ENCODE peak calls at places on chromosomes 1 and 21, in eight cellular contexts. O is cardiac muscle cell, Y is HEK293T, F is WTC11, W is NCI-H1417 treated with DMSO at 0.1 percent for 48 hours, V is anterior cingulate cortex, X is aorta, K is renal cortical epithelial cell. D is an unnamed sample.

GRCh38 chr1:174850726-174851125 is 149.0 kb upstream of the CACYBP start:
- DNase-seq in O (no peak), Y (no peak), F (no peak), W (no peak), V (no peak), X (no peak), K (no peak), D (no peak)

GRCh38 chr1:20282544-20282943 is 8.1 kb upstream of the VWA5B1 start:
- DNase-seq in O (no peak), Y (no peak), F (no peak), W (no peak), V (no peak), X (no peak), K (no peak), D (no peak)

GRCh38 chr1:247212012-247212411 is 40.2 kb upstream of the ZNF124 start:
- DNase-seq in O (no peak), Y (no peak), F (no peak), W (no peak), V (no peak), X (no peak), K (peak; percentile 59), D (no peak)

GRCh38 chr21:31974454-31974985 is 101.7 kb downstream of the HUNK start:
- DNase-seq in O (no peak), Y (no peak), F (peak; percentile 16), W (no peak), V (peak; percentile 33), X (no peak), K (no peak), D (no peak)

GRCh38 chr1:151147685-151148084 is 1.3 kb upstream of the SEMA6C start:
- DNase-seq in O (no peak), Y (no peak), F (no peak), W (no peak), V (no peak), X (no peak), K (peak; percentile 29), D (no peak)

GRCh38 chr1:5504364-5504740 is 487.9 kb downstream of the NPHP4 start:
- DNase-seq in O (no peak), Y (no peak), F (no peak), W (no peak), V (no peak), X (peak; percentile 71), K (no peak), D (no peak)

GRCh38 chr1:183920651-183921050 is 115.7 kb downstream of the RGL1 start:
- DNase-seq in O (no peak), Y (no peak), F (no peak), W (no peak), V (no peak), X (no peak), K (no peak), D (no peak)

GRCh38 chr1:97820470-97821188 is 100.2 kb downstream of the DPYD start:
- DNase-seq in O (peak; percentile 33), Y (peak; percentile 14), F (no peak), W (no peak), V (no peak), X (no peak), K (peak; percentile 40), D (no peak)

GRCh38 chr1:58412071-58412580 is 134.4 kb downstream of the OMA1 start:
- DNase-seq in O (no peak), Y (no peak), F (no peak), W (no peak), V (no peak), X (peak; percentile 50), K (peak; percentile 87), D (no peak)

GRCh38 chr1:93080424-93080823 is 1.3 kb downstream of the MTF2 start:
- DNase-seq in O (peak; percentile 48), Y (peak; percentile 59), F (no peak), W (no peak), V (no peak), X (no peak), K (peak; percentile 85), D (peak; percentile 64)

D was measured in HuH-7.